ENCODE peak calls at places on chromosomes 5 and 9, in four cellular contexts. Z is central memory CD4-positive, alpha-beta T cell; M is ovary; B is NCI-H2029 treated with DMSO at 0.1 percent for 48 hours. W is an unnamed sample.

GRCh38 chr5:56270058-56270457 is 36.9 kb upstream of the ANKRD55 start:
- DNase-seq in M (no peak), B (no peak), Z (no peak), W (no peak)

GRCh38 chr5:133818031-133818431 is 150.4 kb downstream of the C5orf15 start:
- DNase-seq in Z (no peak), M (peak; percentile 83), B (no peak), W (no peak)

GRCh38 chr5:149902177-149902576 is 42.4 kb downstream of the PDE6A start:
- DNase-seq in B (no peak), M (no peak), Z (no peak), W (no peak)

GRCh38 chr5:139926797-139927503 is 116.1 kb downstream of the NRG2 start:
- DNase-seq in Z (no peak), B (no peak), M (no peak), W (no peak)

GRCh38 chr9:109028457-109028856 is 15.2 kb upstream of the CTNNAL1 start:
- DNase-seq in M (no peak), Z (no peak), B (no peak), W (no peak)

GRCh38 chr5:52560366-52560765 is 227.3 kb upstream of the ITGA1 start:
- DNase-seq in M (no peak), Z (no peak), B (peak; percentile 24), W (no peak)

GRCh38 chr5:30030110-30030509 is 1163.4 kb upstream of the CDH6 start:
- DNase-seq in Z (no peak), B (no peak), M (no peak), W (no peak)

GRCh38 chr5:113806250-113806649 is 292.8 kb downstream of the YTHDC2 start:
- DNase-seq in M (no peak), B (no peak), Z (no peak), W (no peak)

GRCh38 chr9:109270971-109271900 is 49.6 kb downstream of the EPB41L4B start:
- DNase-seq in B (peak; percentile 86), Z (no peak), M (no peak), W (no peak)

GRCh38 chr5:73448451-73449136 is at the start of gene FOXD1:
- DNase-seq in M (peak; percentile 60), B (peak; percentile 85), Z (no peak), W (peak; percentile 85)

GRCh38 chr9:134422301-134422700 is 96.0 kb downstream of the RXRA start:
- DNase-seq in M (peak; percentile 79), B (no peak), Z (no peak), W (no peak)

GRCh38 chr9:93830606-93831005 is 124.5 kb downstream of the BARX1 start:
- DNase-seq in M (no peak), Z (no peak), B (no peak), W (no peak)

GRCh38 chr5:147303251-147303650 is 68.4 kb downstream of the STK32A start:
- DNase-seq in Z (no peak), B (peak; percentile 87), M (no peak), W (no peak)

GRCh38 chr5:30781642-30782041 is 411.8 kb upstream of the CDH6 start:
- DNase-seq in B (no peak), M (no peak), Z (no peak), W (no peak)

GRCh38 chr9:90044710-90045151 is 439.9 kb downstream of the GADD45G start:
- DNase-seq in B (peak; percentile 91), Z (no peak), M (no peak), W (no peak)

GRCh38 chr9:110969971-110970381 is 68.3 kb downstream of the LPAR1 start:
- DNase-seq in M (no peak), B (no peak), Z (no peak), W (peak; percentile 73)

GRCh38 chr9:85599540-85600140 is 142.1 kb downstream of the AGTPBP1 start:
- DNase-seq in Z (no peak), M (no peak), B (no peak), W (no peak)

GRCh38 chr5:119630752-119631440 is 1.5 kb downstream of the FAM170A start:
- DNase-seq in M (no peak), B (no peak), Z (no peak), W (no peak)

GRCh38 chr5:113242481-113243348 is 192.1 kb downstream of the TSSK1B start:
- DNase-seq in Z (no peak), M (no peak), B (no peak), W (no peak)

GRCh38 chr5:56124885-56125250 is 108.3 kb downstream of the ANKRD55 start:
- DNase-seq in B (no peak), M (no peak), Z (no peak), W (no peak)

GRCh38 chr5:151315998-151316597 is 12.5 kb upstream of the SLC36A3 start:
- DNase-seq in M (peak; percentile 71), Z (peak; percentile 1), B (peak; percentile 21), W (peak; percentile 73)

GRCh38 chr9:91186311-91187101 is 175.2 kb downstream of the AUH start:
- DNase-seq in M (no peak), B (no peak), Z (no peak), W (no peak)

GRCh38 chr5:146766013-146766412 is 112.5 kb downstream of the PPP2R2B start:
- DNase-seq in M (no peak), B (no peak), Z (no peak), W (no peak)

GRCh38 chr5:59609501-59610265 is 283.8 kb downstream of the PDE4D start:
- DNase-seq in Z (no peak), B (no peak), M (no peak), W (no peak)

GRCh38 chr5:132321109-132321721 is 27.0 kb downstream of the SLC22A4 start:
- DNase-seq in M (no peak), B (no peak), Z (no peak), W (no peak)

GRCh38 chr9:28600226-28600625 is 1026.9 kb upstream of the C9orf72 start:
- DNase-seq in M (no peak), Z (no peak), B (no peak), W (no peak)

GRCh38 chr9:88781500-88782391 is 209.5 kb upstream of the S1PR3 start:
- DNase-seq in M (peak; percentile 47), Z (no peak), B (no peak), W (no peak)

GRCh38 chr9:124199474-124199873 is 58.3 kb upstream of the NEK6 start:
- DNase-seq in M (no peak), Z (no peak), B (no peak), W (no peak)

GRCh38 chr5:135087950-135088349 is 53.9 kb upstream of the PITX1 start:
- DNase-seq in M (no peak), Z (no peak), B (no peak), W (no peak)

GRCh38 chr5:337565-338130 is 16.1 kb downstream of the AHRR start:
- DNase-seq in M (no peak), Z (no peak), B (no peak), W (peak; percentile 83)

GRCh38 chr5:127088226-127088625 is 14.9 kb upstream of the C5orf63 start:
- DNase-seq in B (no peak), M (no peak), Z (no peak), W (peak; percentile 83)

GRCh38 chr9:133105461-133105770 is 15.6 kb downstream of the RALGDS start:
- DNase-seq in Z (no peak), M (no peak), B (no peak), W (no peak)

GRCh38 chr5:168346417-168346816 is 55.0 kb downstream of the WWC1 start:
- DNase-seq in B (no peak), Z (no peak), M (no peak), W (no peak)

GRCh38 chr9:115109486-115109885 is 8.5 kb downstream of the TNC start:
- DNase-seq in B (no peak), Z (no peak), M (no peak), W (no peak)

GRCh38 chr9:79023134-79023577 is 548.6 kb upstream of the TLE4 start:
- DNase-seq in B (no peak), M (no peak), Z (no peak), W (peak; percentile 48)

GRCh38 chr5:152113401-152113800 is 188.8 kb upstream of the GLRA1 start:
- DNase-seq in B (no peak), M (no peak), Z (peak; percentile 64), W (no peak)

GRCh38 chr5:140883927-140884697 is 2.2 kb downstream of the PCDHA13 start:
- DNase-seq in Z (no peak), M (no peak), B (no peak), W (no peak)

W was measured in HTR-8/SVneo.